ENCODE peak calls at places on chromosomes 13 and 19, in six cellular contexts. G is CD8-positive, alpha-beta memory T cell; R is CD4-positive, alpha-beta T cell; Z is H9; W is CD8-positive, alpha-beta T cell; Q is naive thymus-derived CD4-positive, alpha-beta T cell. L is an unnamed sample.

GRCh38 chr19:6587093-6587820 is 3.7 kb downstream of the CD70 start:
- DNase-seq in Q (no peak), Z (peak), G (no peak), W (no peak), R (no peak), L (no peak)

GRCh38 chr13:52004508-52005183 is 6.6 kb downstream of the ATP7B start:
- DNase-seq in W (no peak), Q (no peak), Z (no peak), G (no peak), R (no peak), L (no peak)

GRCh38 chr13:32001392-32001768 is 30.2 kb upstream of the FRY start:
- DNase-seq in Z (peak), W (no peak), Q (peak), G (no peak), R (no peak), L (no peak)

GRCh38 chr19:56356944-56357343 is 36.4 kb downstream of the ZNF582 start:
- DNase-seq in R (no peak), Q (no peak), G (no peak), Z (no peak), W (no peak), L (no peak)

GRCh38 chr19:35889370-35890112 is 10.8 kb downstream of the NFKBID start:
- DNase-seq in R (no peak), Q (no peak), G (no peak), W (no peak), Z (no peak), L (no peak)

GRCh38 chr13:27632214-27632613 is 10.5 kb downstream of the POLR1D start:
- DNase-seq in R (no peak), G (no peak), Q (no peak), Z (no peak), W (no peak), L (no peak)

GRCh38 chr19:49999371-50000010 is 25.7 kb downstream of the VRK3 start:
- DNase-seq in W (no peak), R (no peak), Q (no peak), G (no peak), Z (no peak), L (no peak)

GRCh38 chr19:30870861-30871260 is 478.4 kb downstream of the TSHZ3 start:
- DNase-seq in G (no peak), R (no peak), W (no peak), Q (no peak), Z (peak), L (no peak)

GRCh38 chr13:38398810-38399493 is 49.3 kb downstream of the UFM1 start:
- DNase-seq in Q (no peak), W (no peak), G (no peak), Z (no peak), R (no peak), L (no peak)

GRCh38 chr13:110064022-110064421 is 242.9 kb downstream of the COL4A1 start:
- DNase-seq in W (no peak), G (no peak), Q (no peak), R (no peak), Z (no peak), L (no peak)

GRCh38 chr13:94435604-94436226 is 43.8 kb downstream of the DCT start:
- DNase-seq in R (no peak), G (no peak), Q (peak), W (no peak), Z (no peak), L (no peak)

GRCh38 chr19:19064811-19065745 is 1.3 kb downstream of the SLC25A42 start:
- DNase-seq in Q (peak), W (no peak), G (peak), Z (no peak), R (no peak), L (no peak)

GRCh38 chr13:78601886-78602560 is 1.3 kb downstream of the POU4F1 start:
- DNase-seq in R (no peak), Z (no peak), Q (no peak), G (no peak), W (no peak), L (no peak)

GRCh38 chr19:34962281-34962944 is 1.6 kb downstream of the ZNF792 start:
- DNase-seq in W (peak), G (no peak), R (no peak), Z (no peak), Q (no peak), L (no peak)

GRCh38 chr13:61413572-61413971 is 2.1 kb downstream of the PCDH20 start:
- DNase-seq in W (no peak), R (no peak), Z (peak), G (no peak), Q (no peak), L (no peak)

GRCh38 chr13:44309771-44310767 is 63.6 kb upstream of the SERP2 start:
- DNase-seq in Q (no peak), W (no peak), G (no peak), Z (no peak), R (no peak), L (no peak)

GRCh38 chr19:29672319-29672932 is 7.2 kb downstream of the PLEKHF1 start:
- DNase-seq in R (no peak), G (no peak), Z (no peak), W (no peak), Q (no peak), L (no peak)

GRCh38 chr13:110185696-110186095 is 121.3 kb downstream of the COL4A1 start:
- DNase-seq in R (no peak), G (no peak), W (no peak), Z (no peak), Q (no peak), L (no peak)

GRCh38 chr19:21398851-21399250 is 1.9 kb downstream of the ZNF493 start:
- DNase-seq in R (no peak), Q (no peak), G (no peak), W (no peak), Z (no peak), L (no peak)

GRCh38 chr19:38266981-38267597 is 2.7 kb downstream of the SPINT2 start:
- DNase-seq in R (no peak), Q (no peak), W (no peak), Z (no peak), G (no peak), L (no peak)

GRCh38 chr19:2282062-2282861 is at the start of gene PEAK3:
- DNase-seq in W (peak), Q (no peak), Z (peak), R (peak), G (no peak), L (no peak)

GRCh38 chr13:91058066-91058465 is 289.4 kb upstream of the MIR17HG start:
- DNase-seq in R (no peak), Q (no peak), G (no peak), Z (peak), W (no peak), L (no peak)

GRCh38 chr13:51153527-51153926 is 42.5 kb upstream of the C13orf42 start:
- DNase-seq in W (no peak), G (no peak), Q (no peak), Z (peak), R (no peak), L (no peak)

GRCh38 chr13:100347941-100348340 is 240.6 kb downstream of the GGACT start:
- DNase-seq in R (no peak), W (no peak), G (no peak), Q (no peak), Z (no peak), L (no peak)

GRCh38 chr19:6357995-6358394 is 3.3 kb upstream of the CLPP start:
- DNase-seq in Q (no peak), Z (no peak), G (no peak), W (no peak), R (no peak), L (no peak)

GRCh38 chr13:100235311-100235901 is 146.5 kb downstream of the PCCA start:
- DNase-seq in W (no peak), R (no peak), G (no peak), Q (peak), Z (no peak), L (no peak)

GRCh38 chr19:16384688-16385087 is 60.1 kb downstream of the KLF2 start:
- DNase-seq in G (no peak), Q (no peak), Z (no peak), W (no peak), R (no peak), L (no peak)

GRCh38 chr19:3454656-3455392 is 25.5 kb downstream of the SMIM24 start:
- DNase-seq in G (no peak), Z (no peak), R (no peak), W (no peak), Q (no peak), L (no peak)

GRCh38 chr19:3451451-3451866 is 28.9 kb downstream of the SMIM24 start:
- DNase-seq in R (no peak), Z (no peak), G (no peak), Q (no peak), W (no peak), L (no peak)

GRCh38 chr19:3453840-3454239 is 26.5 kb downstream of the SMIM24 start:
- DNase-seq in Z (no peak), W (no peak), Q (no peak), R (no peak), G (no peak), L (no peak)

GRCh38 chr19:3450796-3451411 is 29.4 kb downstream of the SMIM24 start:
- DNase-seq in Q (no peak), Z (no peak), G (no peak), W (no peak), R (no peak), L (no peak)

GRCh38 chr19:3452456-3453068 is 27.8 kb downstream of the SMIM24 start:
- DNase-seq in Z (no peak), W (no peak), Q (no peak), R (no peak), G (no peak), L (no peak)
- H3K27ac ChIP-seq in Z (no peak), W (no peak), Q (no peak), R (no peak), G (no peak), L (no peak)

DNA sequence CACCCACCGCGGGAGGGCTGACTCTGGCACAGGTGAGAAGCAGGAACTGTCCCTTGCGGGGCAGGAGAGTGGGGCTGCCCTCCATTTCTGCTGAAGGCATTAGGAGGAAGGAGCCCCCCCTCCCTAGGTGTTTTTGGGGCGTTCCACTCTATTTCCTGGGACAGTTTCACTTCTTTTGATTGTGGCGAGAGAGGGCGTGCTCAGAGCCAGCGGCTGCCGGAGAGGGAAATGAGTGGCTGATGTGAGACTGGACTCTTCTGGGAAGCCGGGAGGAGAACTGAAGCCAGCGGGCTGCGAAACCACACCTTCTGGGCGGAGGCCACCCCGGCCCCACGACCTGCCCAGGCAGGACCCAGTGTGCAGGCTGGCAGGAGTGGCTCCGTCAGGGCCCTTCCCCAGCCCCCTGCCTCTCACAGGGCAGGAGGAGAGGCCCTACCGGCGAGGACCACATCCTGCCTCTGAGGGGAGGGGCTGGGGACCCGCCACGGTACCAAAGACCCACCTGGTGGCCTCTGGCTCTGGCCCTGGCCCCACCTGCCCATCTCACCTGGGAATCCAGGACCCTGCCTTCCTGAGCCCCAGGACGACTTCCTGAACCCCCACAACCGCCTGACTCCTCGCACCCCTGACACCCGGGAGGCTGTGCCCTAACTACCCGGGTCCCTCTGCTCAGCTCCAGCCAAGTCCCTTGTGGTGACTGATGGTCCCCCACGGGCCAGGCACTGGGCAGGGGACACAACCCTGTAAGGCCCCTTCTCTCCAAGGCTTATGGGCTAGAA is 25.9 kb downstream of the MPND start:
- DNase-seq in G (peak), Z (peak), W (peak), R (peak), Q (peak), L (no peak)
- H3K27ac ChIP-seq in G (peak), Z (no peak), W (peak), R (peak), Q (peak), L (peak)

DNA sequence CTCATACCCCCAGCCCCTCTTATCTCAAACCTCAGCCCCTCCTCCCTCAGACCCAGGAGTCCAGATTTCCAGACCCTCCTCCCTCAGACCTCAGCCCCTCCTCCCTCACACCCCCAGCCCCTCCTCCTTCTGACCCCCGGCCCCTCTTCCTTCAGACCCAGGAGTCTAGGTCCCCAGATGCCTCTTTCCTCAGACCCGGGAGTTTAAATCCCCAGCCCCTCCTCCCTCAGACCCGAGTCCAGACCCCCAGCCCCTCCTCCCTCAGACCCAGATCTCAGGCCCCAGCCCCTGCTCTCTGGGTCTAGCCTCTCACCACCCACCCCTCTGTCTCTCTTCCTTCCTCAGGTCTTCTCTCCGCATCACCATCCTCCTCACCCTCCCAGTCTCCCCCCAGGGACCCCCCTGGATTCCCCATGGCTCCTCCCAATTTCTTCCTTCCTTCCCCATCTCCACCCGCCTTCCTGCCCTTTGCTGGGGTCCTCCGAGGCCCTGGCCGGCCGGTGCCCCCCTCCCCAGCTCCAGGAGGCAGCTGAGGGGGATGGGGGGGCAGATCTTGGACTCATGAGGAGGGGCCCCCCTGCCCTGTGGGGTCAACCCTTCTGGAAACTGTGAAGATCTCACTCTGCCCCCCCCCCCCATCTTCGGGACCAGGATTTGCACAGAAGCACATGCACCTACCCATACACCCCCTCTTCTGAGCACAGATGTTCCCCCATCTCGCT is 10.7 kb downstream of the BCL3 start:
- DNase-seq in R (no peak), Z (no peak), G (no peak), W (no peak), Q (no peak), L (no peak)
- H3K27ac ChIP-seq in R (no peak), Z (no peak), G (no peak), W (no peak), Q (no peak), L (no peak)

DNA sequence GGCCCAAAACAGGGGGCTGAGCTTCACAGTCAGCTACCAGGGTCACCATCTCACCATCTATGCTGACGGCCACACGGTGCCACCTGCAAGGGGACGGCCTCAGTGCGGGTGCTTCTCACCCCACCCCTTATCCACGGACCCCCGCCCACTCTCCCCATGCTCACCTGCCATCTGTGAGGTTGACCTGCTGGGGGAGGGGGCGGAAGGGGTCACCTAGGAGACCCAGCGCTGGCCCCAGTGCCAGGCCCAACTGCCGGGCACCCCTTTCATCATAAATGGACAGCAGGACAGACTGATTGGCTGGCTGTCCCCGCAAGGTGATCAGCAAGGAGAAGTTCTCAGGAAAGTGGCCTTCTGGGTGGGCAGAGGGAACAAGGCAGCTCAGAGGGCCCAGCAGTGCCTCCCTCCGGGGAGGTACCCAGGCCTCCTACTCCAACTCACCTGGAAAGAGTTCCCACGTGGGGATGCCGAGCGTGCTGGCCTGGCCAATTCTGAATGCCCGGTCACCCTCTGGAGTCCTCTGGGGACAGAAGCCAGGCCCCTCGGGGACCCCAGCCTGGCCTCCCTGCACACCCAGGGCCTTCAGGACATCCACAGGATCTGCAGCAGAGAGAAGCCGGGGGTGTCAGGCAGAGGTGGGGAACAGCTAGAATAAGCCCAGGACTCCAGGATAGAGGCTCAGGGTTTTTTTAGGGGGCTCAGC is 4.5 kb downstream of the COL5A3 start:
- DNase-seq in G (no peak), W (no peak), Z (no peak), R (no peak), Q (no peak), L (no peak)
- H3K27ac ChIP-seq in G (no peak), W (no peak), Z (no peak), R (no peak), Q (no peak), L (peak)

DNA sequence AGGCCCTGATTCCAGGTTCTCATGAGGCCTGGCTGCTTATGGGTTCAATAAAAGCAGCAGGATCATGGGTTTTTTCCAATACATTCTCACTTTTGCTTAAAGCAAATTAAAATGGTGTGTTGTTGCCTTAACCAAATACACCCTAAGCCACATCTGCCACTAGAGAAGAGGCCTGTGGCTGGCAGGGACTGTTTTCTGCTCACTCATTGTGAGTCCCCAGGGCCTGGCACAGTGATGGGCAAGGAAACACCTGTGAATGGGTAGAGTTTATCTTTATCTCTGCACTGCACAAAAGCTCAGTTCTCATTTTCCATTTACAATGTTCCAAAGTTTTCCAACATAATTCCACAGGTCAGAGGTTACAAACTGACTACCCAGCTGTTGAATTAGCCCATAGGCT is 726.0 kb downstream of the UQCRFS1 start:
- DNase-seq in Z (no peak), G (no peak), Q (no peak), R (no peak), W (no peak), L (no peak)
- H3K27ac ChIP-seq in Z (no peak), G (no peak), Q (no peak), R (no peak), W (no peak), L (no peak)

GRCh38 chr19:47209323-47210179 is 21.4 kb downstream of the BBC3 start:
- DNase-seq in Z (peak), Q (no peak), R (no peak), G (no peak), W (no peak), L (no peak)
- H3K27ac ChIP-seq in Z (no peak), Q (no peak), R (peak), G (no peak), W (no peak), L (no peak)